ENCODE peak calls at places on chromosomes 4 and X, in seven cellular contexts. O is uterus, L is suprapubic skin, V is pancreas, B is PC-3, Q is keratinocyte, E is OCI-LY7. A is an unnamed sample.

GRCh38 chr4:122921971-122922876 is at the start of gene NUDT6:
- DNase-seq in E (peak; percentile 79), Q (no peak), O (peak; percentile 56), B (peak; percentile 56), L (peak; percentile 68), V (peak; percentile 54), A (peak; percentile 78)

GRCh38 chrX:48003367-48003757 is 427 bp downstream of the ZNF182 start:
- DNase-seq in V (peak; percentile 16), E (peak; percentile 40), O (no peak), L (no peak), Q (no peak), B (no peak), A (peak; percentile 26)

GRCh38 chrX:46628406-46629371 is 55.1 kb downstream of the CHST7 start:
- DNase-seq in L (peak; percentile 83), V (no peak), B (no peak), O (peak; percentile 38), E (peak; percentile 5), Q (no peak), A (no peak)

GRCh38 chr4:87260477-87260876 is 40.1 kb upstream of the KLHL8 start:
- DNase-seq in E (no peak), Q (no peak), O (no peak), V (no peak), L (no peak), B (peak; percentile 6), A (no peak)

GRCh38 chr4:6105311-6105911 is 87.2 kb upstream of the C4orf50 start:
- DNase-seq in O (no peak), E (no peak), V (no peak), Q (no peak), B (no peak), L (no peak), A (no peak)

GRCh38 chr4:3822230-3822947 is 56.2 kb downstream of the ADRA2C start:
- DNase-seq in L (no peak), B (no peak), V (no peak), Q (no peak), E (no peak), O (no peak), A (peak; percentile 47)

GRCh38 chrX:1529328-1529727 is 7.7 kb downstream of the P2RY8 start:
- DNase-seq in Q (no peak), E (no peak), B (no peak), V (no peak), O (no peak), L (peak; percentile 38), A (no peak)

GRCh38 chr4:39323836-39324235 is 42.3 kb downstream of the RFC1 start:
- DNase-seq in V (no peak), L (no peak), B (no peak), O (no peak), Q (no peak), E (no peak), A (no peak)

GRCh38 chrX:57918750-57919436 is 8.6 kb upstream of the ZXDA start:
- DNase-seq in Q (no peak), L (no peak), V (peak; percentile 21), B (peak; percentile 71), O (peak; percentile 21), E (peak; percentile 36), A (peak; percentile 26)

GRCh38 chr4:141647982-141648381 is 11.6 kb downstream of the IL15 start:
- DNase-seq in B (no peak), Q (no peak), O (no peak), L (no peak), V (no peak), E (no peak), A (no peak)

GRCh38 chrX:66014084-66014483 is 25.8 kb downstream of the VSIG4 start:
- DNase-seq in O (no peak), E (no peak), B (no peak), L (no peak), V (no peak), Q (no peak), A (no peak)
- H3K4me3 ChIP-seq in O (no peak overlapping the region), E (peak overlapping the region; percentile 22), B (no peak overlapping the region), L (no peak overlapping the region), V (no peak overlapping the region), Q (no peak overlapping the region), A (no peak overlapping the region)

GRCh38 chrX:9873952-9874351 is 87.7 kb downstream of the SHROOM2 start:
- DNase-seq in E (peak; percentile 45), O (no peak), V (no peak), Q (no peak), B (peak; percentile 61), L (no peak), A (peak; percentile 31)
- TF ChIP-seq CTCF in E (peak; percentile 74), O (peak; percentile 24), V (peak; percentile 26), Q (peak; percentile 49), B (peak; percentile 67), L (no peak), A (peak; percentile 53)

GRCh38 chr4:56244681-56245080 is 142.6 kb downstream of the AASDH start:
- DNase-seq in L (no peak), Q (no peak), O (no peak), B (no peak), E (no peak), V (no peak), A (no peak)

GRCh38 chr4:56241500-56241899 is 145.8 kb downstream of the AASDH start:
- DNase-seq in O (no peak), E (no peak), Q (no peak), B (no peak), L (no peak), V (no peak), A (peak; percentile 67)

GRCh38 chr4:56243107-56243506 is 144.2 kb downstream of the AASDH start:
- DNase-seq in O (no peak), E (no peak), V (no peak), B (no peak), Q (no peak), L (no peak), A (no peak)

GRCh38 chr4:56238251-56238650 is 149.0 kb downstream of the AASDH start:
- DNase-seq in V (no peak), E (no peak), Q (no peak), L (no peak), O (no peak), B (no peak), A (no peak)

GRCh38 chr4:56240554-56241190 is 146.6 kb downstream of the AASDH start:
- DNase-seq in Q (no peak), B (no peak), E (no peak), O (no peak), L (no peak), V (no peak), A (peak; percentile 48)
- H3K4me3 ChIP-seq in Q (no peak overlapping the region), B (no peak overlapping the region), E (no peak overlapping the region), O (no peak overlapping the region), L (no peak overlapping the region), V (no peak overlapping the region), A (no peak overlapping the region)

DNA sequence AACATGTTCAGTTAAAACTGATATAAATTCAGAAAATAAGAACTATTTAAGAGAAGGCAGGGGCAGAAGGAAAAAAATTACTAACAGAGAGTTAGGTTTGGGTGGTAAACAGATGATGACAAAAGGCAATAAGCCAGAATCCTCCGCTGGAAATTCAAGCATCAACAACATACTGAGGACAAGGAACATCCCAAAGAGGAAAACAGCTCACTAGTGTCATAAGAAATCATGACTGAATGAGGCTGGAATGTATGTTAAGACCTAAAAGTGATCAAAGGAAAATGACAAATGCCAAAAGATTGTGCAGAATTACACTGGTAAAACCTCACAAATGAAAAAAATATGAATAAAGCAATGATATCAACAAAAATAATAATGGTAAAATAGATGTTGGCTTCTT is 88.4 kb downstream of the WDFY3 start:
- DNase-seq in E (no peak), O (no peak), B (peak; percentile 56), V (no peak), Q (peak; percentile 63), L (no peak), A (no peak)
- TF ChIP-seq CTCF in E (no peak), O (no peak), B (no peak), V (no peak), Q (no peak), L (no peak), A (no peak)

DNA sequence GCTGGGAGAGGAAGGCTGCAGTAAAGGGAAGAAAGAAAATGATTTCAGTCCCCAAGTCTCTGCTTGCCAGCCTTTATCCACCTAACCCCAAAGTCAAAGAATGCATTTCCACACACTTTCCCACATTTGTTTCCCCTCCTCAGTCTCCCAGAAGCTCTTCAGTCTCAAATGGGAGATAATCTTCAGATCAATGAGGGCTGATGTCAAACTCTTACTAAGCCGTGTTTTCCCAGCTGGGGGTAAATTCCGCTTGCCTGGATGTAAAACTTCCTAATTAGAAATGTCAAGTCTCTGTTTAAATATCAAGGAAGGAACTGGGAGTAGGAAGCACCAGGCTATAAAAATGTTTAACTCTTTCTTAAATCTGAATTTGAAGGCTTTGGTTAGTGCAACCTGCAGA is 601.3 kb upstream of the ACTRT1 start:
- DNase-seq in E (no peak), O (no peak), L (no peak), B (no peak), Q (no peak), V (no peak), A (no peak)
- H3K4me3 ChIP-seq in E (no peak overlapping the region), O (no peak overlapping the region), L (no peak overlapping the region), B (no peak overlapping the region), Q (no peak overlapping the region), V (no peak overlapping the region), A (no peak overlapping the region)

GRCh38 chr4:11428701-11429571 is at the start of gene HS3ST1:
- DNase-seq in B (peak; percentile 86), O (peak; percentile 71), V (peak; percentile 85), E (no peak), L (peak; percentile 86), Q (peak; percentile 75), A (peak; percentile 91)
- TF ChIP-seq CTCF in B (peak; percentile 64), O (peak; percentile 62), V (peak; percentile 28), E (no peak), L (no peak), Q (peak; percentile 56), A (peak; percentile 61)

GRCh38 chr4:145935253-145936141 is 3.1 kb downstream of the ZNF827 start:
- DNase-seq in B (no peak), Q (no peak), O (peak; percentile 33), V (peak; percentile 27), E (peak; percentile 79), L (no peak), A (peak; percentile 65)

GRCh38 chr4:145936142-145937020 is 2.2 kb downstream of the ZNF827 start:
- DNase-seq in O (peak; percentile 73), V (peak; percentile 74), E (peak; percentile 89), B (peak; percentile 75), L (peak; percentile 78), Q (no peak), A (peak; percentile 75)

GRCh38 chr4:145938618-145939177 is at the start of gene ZNF827:
- DNase-seq in E (peak; percentile 87), V (peak; percentile 78), B (peak; percentile 56), L (peak; percentile 67), O (peak; percentile 59), Q (no peak), A (peak; percentile 83)

GRCh38 chr4:145937990-145938611 is 522 bp downstream of the ZNF827 start:
- DNase-seq in O (peak; percentile 21), Q (no peak), B (peak; percentile 35), E (peak; percentile 64), V (peak; percentile 19), L (no peak), A (peak; percentile 42)

GRCh38 chr4:145937021-145937861 is 1.4 kb downstream of the ZNF827 start:
- DNase-seq in L (peak; percentile 78), V (peak; percentile 73), E (peak; percentile 69), O (peak; percentile 67), B (peak; percentile 56), Q (no peak), A (peak; percentile 79)
- H3K4me3 ChIP-seq in L (peak overlapping the region; percentile 89), V (peak overlapping the region; percentile 77), E (peak overlapping the region; percentile 87), O (peak overlapping the region; percentile 71), B (peak overlapping the region; percentile 93), Q (peak overlapping the region; percentile 94), A (peak overlapping the region; percentile 60)

GRCh38 chr4:16582526-16582925 is 315.9 kb downstream of the LDB2 start:
- DNase-seq in B (no peak), E (no peak), Q (no peak), O (no peak), L (no peak), V (no peak), A (no peak)
- TF ChIP-seq CTCF in B (peak; percentile 33), E (peak; percentile 38), Q (no peak), O (no peak), L (no peak), V (no peak), A (no peak)